ENCODE peak calls at places on chromosomes 12 and 14, in six cellular contexts. B, O, Z, U, C and G are unnamed samples.

GRCh38 chr12:69555461-69555860 is 29.8 kb upstream of the CCT2 start:
- DNase-seq in B (no peak), O (no peak), Z (no peak), U (no peak), C (no peak), G (no peak)

GRCh38 chr14:99476864-99477263 is 3.8 kb downstream of the SETD3 start:
- DNase-seq in B (no peak), O (no peak), Z (no peak), U (no peak), C (no peak), G (no peak)

GRCh38 chr12:4252595-4252994 is 21.0 kb upstream of the CCND2 start:
- DNase-seq in B (no peak), O (no peak), Z (no peak), U (no peak), C (peak; percentile 49), G (no peak)

GRCh38 chr12:53062011-53062961 is 12.4 kb downstream of the TNS2 start:
- DNase-seq in B (no peak), O (no peak), Z (peak; percentile 58), U (peak; percentile 72), C (no peak), G (no peak)

GRCh38 chr14:29030970-29031369 is 264.4 kb downstream of the FOXG1 start:
- DNase-seq in B (no peak), O (no peak), Z (no peak), U (no peak), C (no peak), G (no peak)

GRCh38 chr12:148676-149416 is 65.1 kb downstream of the SLC6A12 start:
- DNase-seq in B (no peak), O (no peak), Z (no peak), U (no peak), C (no peak), G (no peak)

GRCh38 chr14:52862652-52863338 is 71.4 kb upstream of the GNPNAT1 start:
- DNase-seq in B (no peak), O (no peak), Z (no peak), U (no peak), C (peak; percentile 68), G (no peak)

GRCh38 chr12:49987620-49988303 is 15.0 kb downstream of the AQP6 start:
- DNase-seq in B (no peak), O (no peak), Z (no peak), U (peak; percentile 24), C (no peak), G (no peak)

GRCh38 chr12:18634382-18634781 is 103.4 kb downstream of the PLCZ1 start:
- DNase-seq in B (no peak), O (no peak), Z (no peak), U (no peak), C (no peak), G (no peak)

GRCh38 chr12:42638011-42638410 is 48.5 kb upstream of the PRICKLE1 start:
- DNase-seq in B (no peak), O (no peak), Z (no peak), U (no peak), C (peak; percentile 15), G (no peak)

GRCh38 chr12:124583854-124584253 is 16.4 kb upstream of the NCOR2 start:
- DNase-seq in B (peak; percentile 81), O (no peak), Z (no peak), U (no peak), C (peak; percentile 44), G (no peak)

GRCh38 chr14:57493467-57494181 is at the start of gene CCDC198:
- DNase-seq in B (no peak), O (no peak), Z (no peak), U (no peak), C (no peak), G (no peak)

GRCh38 chr12:49233842-49234526 is 30.9 kb upstream of the TUBA1C start:
- DNase-seq in B (peak; percentile 44), O (peak; percentile 12), Z (peak; percentile 68), U (peak; percentile 78), C (no peak), G (no peak)

GRCh38 chr14:86541969-86542368 is 1012.0 kb downstream of the FLRT2 start:
- DNase-seq in B (no peak), O (no peak), Z (no peak), U (no peak), C (no peak), G (no peak)

GRCh38 chr14:99596071-99596627 is 7.9 kb downstream of the CCDC85C start:
- DNase-seq in B (no peak), O (no peak), Z (no peak), U (no peak), C (no peak), G (no peak)

GRCh38 chr12:54398995-54399793 is 14.7 kb upstream of the ZNF385A start:
- DNase-seq in B (peak; percentile 86), O (no peak), Z (peak; percentile 93), U (peak; percentile 93), C (peak; percentile 92), G (peak; percentile 91)

GRCh38 chr12:58540480-58541299 is 379.6 kb downstream of the LRIG3 start:
- DNase-seq in B (no peak), O (no peak), Z (peak; percentile 64), U (peak; percentile 81), C (peak; percentile 92), G (peak; percentile 52)

GRCh38 chr14:52918486-52918885 is 32.4 kb downstream of the FERMT2 start:
- DNase-seq in B (no peak), O (no peak), Z (no peak), U (no peak), C (no peak), G (no peak)

GRCh38 chr12:18323159-18323558 is 61.8 kb downstream of the PIK3C2G start:
- DNase-seq in B (no peak), O (no peak), Z (no peak), U (no peak), C (no peak), G (no peak)

GRCh38 chr12:124790650-124791400 is 72.8 kb downstream of the SCARB1 start:
- DNase-seq in B (no peak), O (no peak), Z (no peak), U (no peak), C (no peak), G (no peak)

GRCh38 chr14:33915682-33916081 is 35.2 kb downstream of the EGLN3 start:
- DNase-seq in B (no peak), O (no peak), Z (no peak), U (no peak), C (no peak), G (no peak)

GRCh38 chr14:25041898-25042297 is 8.0 kb downstream of the STXBP6 start:
- DNase-seq in B (no peak), O (no peak), Z (no peak), U (no peak), C (no peak), G (no peak)

GRCh38 chr12:4268549-4269181 is 4.9 kb upstream of the CCND2 start:
- DNase-seq in B (no peak), O (no peak), Z (no peak), U (no peak), C (no peak), G (no peak)

DNA sequence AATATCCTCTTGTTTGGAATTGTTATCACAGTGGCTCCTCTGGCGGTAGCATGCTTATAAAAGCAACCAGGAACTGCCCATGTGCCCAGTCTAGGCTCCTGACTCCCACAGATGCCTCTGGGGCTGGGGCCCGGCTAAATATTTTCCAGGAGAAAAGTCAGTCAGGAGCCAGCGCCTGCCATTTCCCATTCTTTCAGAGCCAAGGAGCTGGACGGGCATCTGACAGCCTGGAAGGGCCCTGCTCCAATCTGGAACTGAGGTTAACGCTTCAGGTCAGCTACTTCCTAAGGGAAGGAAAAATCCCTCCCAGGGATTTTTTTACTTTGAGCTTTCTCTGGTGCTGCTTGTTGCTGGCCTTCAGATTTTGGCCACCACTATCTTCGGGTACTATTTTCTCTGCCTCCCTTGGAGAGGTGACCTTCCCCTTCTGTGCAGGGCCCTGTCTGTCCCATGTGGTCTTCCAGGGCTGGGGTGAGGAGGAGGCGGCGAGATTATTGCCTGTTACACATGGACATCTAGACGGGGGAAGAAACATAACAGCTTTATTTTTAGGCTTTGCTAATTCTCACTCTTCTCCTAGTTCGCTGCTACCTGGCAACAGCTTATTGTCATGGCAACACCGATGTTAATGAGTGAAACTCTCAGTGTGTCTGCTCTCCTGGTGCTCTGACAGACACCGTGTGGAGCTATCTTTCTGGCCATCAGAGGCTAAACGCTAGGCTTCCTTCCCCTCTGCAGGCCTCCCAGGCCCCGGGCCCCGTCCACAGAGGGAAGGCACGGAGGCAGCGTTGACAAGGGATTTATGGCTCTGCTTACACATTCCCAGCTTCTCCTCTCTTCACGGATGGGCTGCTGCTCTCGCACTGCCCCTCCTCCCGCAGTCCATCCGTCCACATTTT is 160.4 kb downstream of the CACNA1C start:
- DNase-seq in B (no peak), O (no peak), Z (no peak), U (no peak), C (peak; percentile 87), G (no peak)
- H3K27ac ChIP-seq in B (no peak overlapping the region), O (no peak overlapping the region), Z (no peak overlapping the region), U (peak overlapping the region; percentile 22), C (no peak overlapping the region), G (no peak overlapping the region)

GRCh38 chr12:45077259-45077658 is 26.4 kb upstream of the DBX2 start:
- DNase-seq in B (no peak), O (no peak), Z (no peak), U (no peak), C (no peak), G (no peak)

GRCh38 chr12:45075575-45076282 is 24.8 kb upstream of the DBX2 start:
- DNase-seq in B (no peak), O (no peak), Z (no peak), U (no peak), C (no peak), G (no peak)

DNA sequence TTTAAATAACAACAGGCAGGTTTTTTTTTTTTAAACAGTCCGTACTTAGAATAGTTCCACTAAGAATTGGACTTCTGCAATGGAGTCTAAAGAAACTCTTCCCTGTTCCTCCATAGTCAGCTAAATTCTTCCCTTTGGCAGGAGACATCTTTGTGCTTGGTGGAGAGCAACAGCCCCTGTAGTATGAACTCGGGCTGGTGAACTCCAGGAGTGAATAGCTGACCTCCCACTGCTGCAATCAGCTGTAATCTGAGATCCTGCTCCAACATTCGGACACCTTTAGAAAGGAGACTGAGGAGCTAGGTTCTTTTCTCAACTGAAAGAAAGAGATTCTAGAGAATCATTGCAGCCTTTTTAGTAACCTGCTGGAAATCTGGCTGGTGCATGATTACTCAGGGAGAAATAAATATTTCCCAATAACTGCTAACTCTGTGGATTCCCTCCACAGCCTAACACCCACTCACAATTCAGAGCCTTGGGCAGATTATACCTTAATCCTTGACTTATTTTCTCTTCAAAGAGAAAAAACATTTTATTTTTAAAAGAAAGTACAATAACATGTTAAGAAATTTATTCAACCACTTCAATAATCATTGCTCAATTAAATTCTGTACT is 25.6 kb upstream of the DBX2 start:
- DNase-seq in B (no peak), O (no peak), Z (no peak), U (no peak), C (peak; percentile 86), G (no peak)
- H3K36me3 ChIP-seq in B (no peaks in the 10 kb centered on the region), O (no peaks in the 10 kb centered on the region), Z (no peaks in the 10 kb centered on the region), U (no peaks in the 10 kb centered on the region), C (no peaks in the 10 kb centered on the region), G (no peaks in the 10 kb centered on the region)

DNA sequence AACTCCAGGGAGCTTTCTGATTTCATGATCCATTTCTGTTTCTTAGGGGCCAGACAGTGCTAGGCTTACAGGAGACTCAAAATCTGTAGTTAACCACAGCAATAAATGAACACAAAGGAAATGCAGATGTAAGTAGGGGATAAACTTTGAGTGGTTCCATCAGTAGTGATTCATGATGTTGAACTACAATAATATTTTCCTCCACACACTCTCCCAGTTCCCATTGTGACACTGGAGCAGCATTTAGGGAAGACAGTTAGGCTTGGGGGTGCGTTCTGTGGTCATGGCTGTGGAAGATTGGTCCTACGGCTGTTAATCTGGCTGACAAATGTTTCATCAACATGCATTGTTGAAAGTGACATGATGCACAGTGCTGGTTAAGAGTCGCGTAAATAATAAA is 66.9 kb downstream of the HMGA2 start:
- DNase-seq in B (no peak), O (no peak), Z (no peak), U (no peak), C (no peak), G (no peak)
- H3K4me1 ChIP-seq in B (no peaks in the 10 kb centered on the region), O (peaks cover 22% of the 10 kb centered on the region), Z (peaks cover 15% of the 10 kb centered on the region), U (peaks cover 17% of the 10 kb centered on the region), C (peaks cover 15% of the 10 kb centered on the region), G (peaks cover 6% of the 10 kb centered on the region)

GRCh38 chr12:91984571-91984970 is 161.1 kb downstream of the BTG1 start:
- DNase-seq in B (no peak), O (no peak), Z (no peak), U (no peak), C (no peak), G (no peak)
- H3K27ac ChIP-seq in B (no peak overlapping the region), O (peak overlapping the region; percentile 16), Z (no peak overlapping the region), U (peak overlapping the region; percentile 26), C (no peak overlapping the region), G (no peak overlapping the region)